ENCODE peak calls at places on chromosomes 12 and 14, in six cellular contexts. One of them, this sample, is unnamed.

GRCh38 chr14:99749142-99749541 is 44.1 kb upstream of the EML1 start:
- DNase-seq in GM23248: peak; percentile 32
- DNase-seq in OCI-LY7: no peak
- DNase-seq in DND-41: no peak
- DNase-seq in GM23338: peak; percentile 66
- DNase-seq in neural progenitor cell: peak; percentile 32
- DNase-seq in this sample: no peak

GRCh38 chr12:51443573-51443972 is 18.9 kb downstream of the SLC4A8 start:
- DNase-seq in GM23248: no peak
- DNase-seq in OCI-LY7: no peak
- DNase-seq in GM23338: no peak
- DNase-seq in DND-41: no peak
- DNase-seq in neural progenitor cell: no peak
- DNase-seq in this sample: no peak

GRCh38 chr14:40494483-40494882 is 1062.2 kb upstream of the FBXO33 start:
- DNase-seq in DND-41: no peak
- DNase-seq in GM23338: peak; percentile 26
- DNase-seq in GM23248: no peak
- DNase-seq in neural progenitor cell: peak; percentile 26
- DNase-seq in OCI-LY7: no peak
- DNase-seq in this sample: no peak

GRCh38 chr14:91367173-91368171 is 50.1 kb downstream of the CCDC88C start:
- DNase-seq in neural progenitor cell: no peak
- DNase-seq in GM23248: no peak
- DNase-seq in DND-41: peak; percentile 29
- DNase-seq in GM23338: no peak
- DNase-seq in OCI-LY7: peak; percentile 94
- DNase-seq in this sample: peak; percentile 97

GRCh38 chr14:103546651-103547454 is 15.6 kb downstream of the BAG5 start:
- DNase-seq in neural progenitor cell: peak; percentile 82
- DNase-seq in OCI-LY7: peak; percentile 71
- DNase-seq in DND-41: peak; percentile 70
- DNase-seq in GM23338: peak; percentile 87
- DNase-seq in GM23248: peak; percentile 59
- DNase-seq in this sample: no peak

GRCh38 chr12:18907793-18908580 is 170.1 kb downstream of the CAPZA3 start:
- DNase-seq in GM23248: no peak
- DNase-seq in DND-41: no peak
- DNase-seq in GM23338: no peak
- DNase-seq in neural progenitor cell: no peak
- DNase-seq in OCI-LY7: no peak
- DNase-seq in this sample: peak; percentile 28

GRCh38 chr12:1830981-1831930 is 10.9 kb downstream of the LRTM2 start:
- DNase-seq in GM23248: peak; percentile 71
- DNase-seq in DND-41: peak; percentile 23
- DNase-seq in GM23338: peak; percentile 90
- DNase-seq in neural progenitor cell: peak; percentile 95
- DNase-seq in OCI-LY7: no peak
- DNase-seq in this sample: peak; percentile 54

GRCh38 chr12:21065845-21066244 is 65.1 kb upstream of the SLCO1B1 start:
- DNase-seq in GM23248: peak; percentile 2
- DNase-seq in OCI-LY7: no peak
- DNase-seq in DND-41: no peak
- DNase-seq in neural progenitor cell: peak; percentile 4
- DNase-seq in GM23338: peak; percentile 49
- DNase-seq in this sample: no peak

GRCh38 chr12:127663716-127664115 is 603.3 kb upstream of the TMEM132C start:
- DNase-seq in neural progenitor cell: no peak
- DNase-seq in OCI-LY7: no peak
- DNase-seq in DND-41: no peak
- DNase-seq in GM23338: no peak
- DNase-seq in GM23248: no peak
- DNase-seq in this sample: no peak

GRCh38 chr14:54349713-54350112 is 47.1 kb upstream of the CDKN3 start:
- DNase-seq in neural progenitor cell: no peak
- DNase-seq in GM23338: no peak
- DNase-seq in OCI-LY7: no peak
- DNase-seq in DND-41: no peak
- DNase-seq in GM23248: peak; percentile 21
- DNase-seq in this sample: no peak

GRCh38 chr14:36514278-36515104 is 5.5 kb downstream of the NKX2-1 start:
- DNase-seq in GM23248: no peak
- DNase-seq in neural progenitor cell: peak; percentile 68
- DNase-seq in GM23338: peak; percentile 46
- DNase-seq in OCI-LY7: no peak
- DNase-seq in DND-41: no peak
- DNase-seq in this sample: no peak

GRCh38 chr14:75182820-75183219 is 6.4 kb upstream of the TMED10 start:
- DNase-seq in OCI-LY7: no peak
- DNase-seq in DND-41: no peak
- DNase-seq in GM23248: peak; percentile 80
- DNase-seq in GM23338: no peak
- DNase-seq in neural progenitor cell: no peak
- DNase-seq in this sample: peak; percentile 76

GRCh38 chr12:64450711-64451486 is 1.0 kb upstream of the TBK1 start:
- DNase-seq in neural progenitor cell: peak; percentile 93
- DNase-seq in DND-41: peak; percentile 25
- DNase-seq in GM23338: peak; percentile 57
- DNase-seq in OCI-LY7: peak; percentile 44
- DNase-seq in GM23248: peak; percentile 45
- DNase-seq in this sample: peak; percentile 21

GRCh38 chr14:36655054-36655381 is 6.6 kb upstream of the PAX9 start:
- DNase-seq in GM23248: no peak
- DNase-seq in DND-41: no peak
- DNase-seq in neural progenitor cell: peak; percentile 44
- DNase-seq in OCI-LY7: no peak
- DNase-seq in GM23338: peak; percentile 45
- DNase-seq in this sample: no peak

GRCh38 chr14:96181188-96181762 is 23.4 kb upstream of the BDKRB2 start:
- DNase-seq in OCI-LY7: no peak
- DNase-seq in DND-41: no peak
- DNase-seq in GM23338: no peak
- DNase-seq in GM23248: no peak
- DNase-seq in neural progenitor cell: no peak
- DNase-seq in this sample: no peak

GRCh38 chr12:96465896-96466295 is 23.5 kb upstream of the CFAP54 start:
- DNase-seq in neural progenitor cell: no peak
- DNase-seq in GM23338: no peak
- DNase-seq in DND-41: no peak
- DNase-seq in GM23248: no peak
- DNase-seq in OCI-LY7: no peak
- DNase-seq in this sample: no peak

GRCh38 chr12:89319111-89319510 is 33.2 kb downstream of the DUSP6 start:
- DNase-seq in neural progenitor cell: peak; percentile 25
- DNase-seq in OCI-LY7: no peak
- DNase-seq in GM23248: peak; percentile 7
- DNase-seq in DND-41: no peak
- DNase-seq in GM23338: no peak
- DNase-seq in this sample: no peak

GRCh38 chr12:1533205-1533601 is 61.2 kb downstream of the FBXL14 start:
- DNase-seq in DND-41: no peak
- DNase-seq in OCI-LY7: peak; percentile 78
- DNase-seq in GM23338: no peak
- DNase-seq in neural progenitor cell: no peak
- DNase-seq in GM23248: peak; percentile 64
- DNase-seq in this sample: peak; percentile 38

GRCh38 chr14:103346286-103346685 is 12.2 kb downstream of the EIF5 start:
- DNase-seq in neural progenitor cell: no peak
- DNase-seq in GM23338: no peak
- DNase-seq in DND-41: no peak
- DNase-seq in OCI-LY7: no peak
- DNase-seq in GM23248: peak; percentile 33
- DNase-seq in this sample: peak; percentile 37

GRCh38 chr14:21860172-21860571 is 186.6 kb upstream of the OR4E1 start:
- DNase-seq in neural progenitor cell: peak; percentile 56
- DNase-seq in GM23338: peak; percentile 88
- DNase-seq in OCI-LY7: peak; percentile 40
- DNase-seq in GM23248: peak; percentile 8
- DNase-seq in DND-41: peak; percentile 20
- DNase-seq in this sample: peak; percentile 5

GRCh38 chr12:52372216-52373154 is 5.2 kb upstream of the KRT85 start:
- DNase-seq in DND-41: peak; percentile 54
- DNase-seq in OCI-LY7: peak; percentile 61
- DNase-seq in neural progenitor cell: peak; percentile 89
- DNase-seq in GM23338: peak; percentile 82
- DNase-seq in GM23248: peak; percentile 95
- DNase-seq in this sample: peak; percentile 83

DNA sequence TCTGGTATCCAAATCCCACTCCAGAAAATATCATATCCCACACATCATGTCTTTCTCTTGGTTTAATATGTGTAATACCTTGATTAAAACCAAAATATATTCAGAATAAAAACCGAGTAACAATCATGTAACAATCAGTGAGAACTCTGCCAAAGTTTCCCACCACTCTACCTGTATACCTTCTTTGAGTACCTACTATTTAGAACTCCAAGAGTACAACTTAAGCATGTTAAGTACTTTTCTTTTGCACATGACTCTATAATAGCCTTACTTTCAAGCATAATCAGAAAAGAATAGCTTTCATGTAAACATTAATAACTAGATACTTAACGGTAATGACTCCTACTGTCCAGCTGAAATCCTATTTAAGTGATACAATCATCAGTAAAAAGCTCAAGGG is 223.2 kb downstream of the MED13L start:
- DNase-seq in OCI-LY7: no peak
- DNase-seq in GM23248: no peak
- DNase-seq in DND-41: no peak
- DNase-seq in GM23338: no peak
- DNase-seq in neural progenitor cell: no peak
- DNase-seq in this sample: no peak
- H4K20me1 ChIP-seq in OCI-LY7: no peaks in the 10 kb centered on the region
- H4K20me1 ChIP-seq in GM23248: peaks cover 21% of the 10 kb centered on the region
- H4K20me1 ChIP-seq in DND-41: peaks cover 55% of the 10 kb centered on the region
- H4K20me1 ChIP-seq in GM23338: no peaks in the 10 kb centered on the region
- H4K20me1 ChIP-seq in neural progenitor cell: peaks cover 77% of the 10 kb centered on the region
- H4K20me1 ChIP-seq in this sample: no peaks in the 10 kb centered on the region

GRCh38 chr14:60653388-60653690 is 4.1 kb upstream of the SIX1 start:
- DNase-seq in GM23338: peak; percentile 59
- DNase-seq in OCI-LY7: no peak
- DNase-seq in DND-41: no peak
- DNase-seq in neural progenitor cell: peak; percentile 64
- DNase-seq in GM23248: no peak
- DNase-seq in this sample: no peak

GRCh38 chr14:60651051-60651935 is 2.0 kb upstream of the SIX1 start:
- DNase-seq in OCI-LY7: no peak
- DNase-seq in DND-41: no peak
- DNase-seq in neural progenitor cell: peak; percentile 63
- DNase-seq in GM23338: no peak
- DNase-seq in GM23248: no peak
- DNase-seq in this sample: no peak

GRCh38 chr14:60653709-60654161 is 4.5 kb upstream of the SIX1 start:
- DNase-seq in OCI-LY7: no peak
- DNase-seq in DND-41: no peak
- DNase-seq in GM23248: no peak
- DNase-seq in neural progenitor cell: peak; percentile 16
- DNase-seq in GM23338: peak; percentile 65
- DNase-seq in this sample: no peak

GRCh38 chr14:60651936-60652673 is 2.8 kb upstream of the SIX1 start:
- DNase-seq in OCI-LY7: no peak
- DNase-seq in DND-41: no peak
- DNase-seq in GM23248: peak; percentile 39
- DNase-seq in GM23338: peak; percentile 71
- DNase-seq in neural progenitor cell: peak; percentile 60
- DNase-seq in this sample: no peak

GRCh38 chr14:60652674-60653387 is 3.6 kb upstream of the SIX1 start:
- DNase-seq in GM23338: peak; percentile 48
- DNase-seq in OCI-LY7: no peak
- DNase-seq in DND-41: no peak
- DNase-seq in GM23248: no peak
- DNase-seq in neural progenitor cell: peak; percentile 53
- DNase-seq in this sample: no peak
- H3K4me1 ChIP-seq in GM23338: peaks cover 62% of the 10 kb centered on the region
- H3K4me1 ChIP-seq in OCI-LY7: peaks cover 14% of the 10 kb centered on the region
- H3K4me1 ChIP-seq in DND-41: peaks cover 13% of the 10 kb centered on the region
- H3K4me1 ChIP-seq in GM23248: peaks cover 15% of the 10 kb centered on the region
- H3K4me1 ChIP-seq in neural progenitor cell: peaks cover 47% of the 10 kb centered on the region
- H3K4me1 ChIP-seq in this sample: peaks cover 4% of the 10 kb centered on the region

GRCh38 chr12:69524331-69524630 is 54.1 kb downstream of the FRS2 start:
- DNase-seq in OCI-LY7: no peak
- DNase-seq in DND-41: no peak
- DNase-seq in neural progenitor cell: no peak
- DNase-seq in GM23338: no peak
- DNase-seq in GM23248: no peak
- DNase-seq in this sample: no peak
- H4K20me1 ChIP-seq in OCI-LY7: peaks cover 6% of the 10 kb centered on the region
- H4K20me1 ChIP-seq in DND-41: peaks cover 38% of the 10 kb centered on the region
- H4K20me1 ChIP-seq in neural progenitor cell: peaks cover 9% of the 10 kb centered on the region
- H4K20me1 ChIP-seq in GM23338: peaks cover 39% of the 10 kb centered on the region
- H4K20me1 ChIP-seq in GM23248: peaks cover 6% of the 10 kb centered on the region
- H4K20me1 ChIP-seq in this sample: no peaks in the 10 kb centered on the region

GRCh38 chr12:72012874-72013273 is 74.2 kb downstream of the TPH2 start:
- DNase-seq in OCI-LY7: no peak
- DNase-seq in GM23248: no peak
- DNase-seq in neural progenitor cell: no peak
- DNase-seq in DND-41: no peak
- DNase-seq in GM23338: no peak
- DNase-seq in this sample: no peak

GRCh38 chr12:72011374-72011773 is 72.7 kb downstream of the TPH2 start:
- DNase-seq in neural progenitor cell: no peak
- DNase-seq in DND-41: no peak
- DNase-seq in OCI-LY7: no peak
- DNase-seq in GM23248: peak; percentile 12
- DNase-seq in GM23338: no peak
- DNase-seq in this sample: peak; percentile 50

GRCh38 chr12:72017054-72017651 is 78.5 kb downstream of the TPH2 start:
- DNase-seq in neural progenitor cell: peak; percentile 78
- DNase-seq in OCI-LY7: peak; percentile 68
- DNase-seq in DND-41: peak; percentile 69
- DNase-seq in GM23338: peak; percentile 74
- DNase-seq in GM23248: peak; percentile 70
- DNase-seq in this sample: peak; percentile 60

GRCh38 chr12:72018036-72018435 is 79.4 kb downstream of the TPH2 start:
- DNase-seq in GM23338: no peak
- DNase-seq in DND-41: no peak
- DNase-seq in GM23248: no peak
- DNase-seq in OCI-LY7: no peak
- DNase-seq in neural progenitor cell: no peak
- DNase-seq in this sample: no peak

GRCh38 chr12:72015895-72016294 is 77.2 kb downstream of the TPH2 start:
- DNase-seq in OCI-LY7: no peak
- DNase-seq in GM23248: no peak
- DNase-seq in neural progenitor cell: no peak
- DNase-seq in DND-41: no peak
- DNase-seq in GM23338: no peak
- DNase-seq in this sample: no peak
- H3K4me1 ChIP-seq in OCI-LY7: no peaks in the 10 kb centered on the region
- H3K4me1 ChIP-seq in GM23248: peaks cover 11% of the 10 kb centered on the region
- H3K4me1 ChIP-seq in neural progenitor cell: no peaks in the 10 kb centered on the region
- H3K4me1 ChIP-seq in DND-41: peaks cover 6% of the 10 kb centered on the region
- H3K4me1 ChIP-seq in GM23338: peaks cover 7% of the 10 kb centered on the region
- H3K4me1 ChIP-seq in this sample: no peaks in the 10 kb centered on the region

This sample was measured in fibroblast of lung.